ENCODE peak calls at places on chromosomes 2 and 18, in four cellular contexts. One of them, this sample, is unnamed.

GRCh38 chr2:166410828-166411472 is 35.2 kb upstream of the SCN9A start:
- DNase-seq in K562: peak; percentile 56
- DNase-seq in GM12878: no peak
- DNase-seq in HepG2: peak; percentile 31
- DNase-seq in this sample: no peak

GRCh38 chr2:8144131-8144631 is 537.7 kb upstream of the ID2 start:
- DNase-seq in K562: no peak
- DNase-seq in GM12878: no peak
- DNase-seq in HepG2: peak; percentile 34
- DNase-seq in this sample: no peak

GRCh38 chr2:225400060-225400511 is 576 bp downstream of the NYAP2 start:
- DNase-seq in K562: peak; percentile 24
- DNase-seq in GM12878: no peak
- DNase-seq in HepG2: peak; percentile 9
- DNase-seq in this sample: peak; percentile 11

GRCh38 chr2:111238336-111238735 is 117.6 kb downstream of the BCL2L11 start:
- DNase-seq in K562: no peak
- DNase-seq in GM12878: no peak
- DNase-seq in HepG2: no peak
- DNase-seq in this sample: no peak

GRCh38 chr2:24084386-24085375 is at the start of gene TP53I3:
- DNase-seq in K562: peak; percentile 94
- DNase-seq in GM12878: peak; percentile 46
- DNase-seq in HepG2: peak; percentile 87
- DNase-seq in this sample: peak; percentile 92

GRCh38 chr2:215601990-215602721 is 166.3 kb upstream of the FN1 start:
- DNase-seq in K562: no peak
- DNase-seq in GM12878: no peak
- DNase-seq in HepG2: no peak
- DNase-seq in this sample: no peak

GRCh38 chr2:75787532-75788132 is 76.9 kb upstream of the GCFC2 start:
- DNase-seq in K562: peak; percentile 43
- DNase-seq in GM12878: no peak
- DNase-seq in HepG2: peak; percentile 44
- DNase-seq in this sample: peak; percentile 43

GRCh38 chr2:182504903-182505302 is 78.1 kb upstream of the PDE1A start:
- DNase-seq in K562: no peak
- DNase-seq in GM12878: no peak
- DNase-seq in HepG2: no peak
- DNase-seq in this sample: no peak

GRCh38 chr2:190587106-190587505 is 52.6 kb upstream of the NEMP2 start:
- DNase-seq in K562: no peak
- DNase-seq in GM12878: no peak
- DNase-seq in HepG2: no peak
- DNase-seq in this sample: no peak

GRCh38 chr2:77652499-77652898 is 130.3 kb upstream of the LRRTM4 start:
- DNase-seq in K562: no peak
- DNase-seq in GM12878: no peak
- DNase-seq in HepG2: no peak
- DNase-seq in this sample: no peak

GRCh38 chr2:142892715-142893114 is 15.3 kb downstream of the KYNU start:
- DNase-seq in K562: no peak
- DNase-seq in GM12878: peak; percentile 79
- DNase-seq in HepG2: peak; percentile 47
- DNase-seq in this sample: no peak

GRCh38 chr2:132416080-132416911 is at the start of gene GPR39:
- DNase-seq in K562: peak; percentile 31
- DNase-seq in GM12878: no peak
- DNase-seq in HepG2: peak; percentile 92
- DNase-seq in this sample: peak; percentile 57

GRCh38 chr2:156935611-156936010 is 321.9 kb upstream of the GALNT5 start:
- DNase-seq in K562: no peak
- DNase-seq in GM12878: no peak
- DNase-seq in HepG2: no peak
- DNase-seq in this sample: peak; percentile 8

GRCh38 chr18:55477537-55478300 is 110.3 kb downstream of the TCF4 start:
- DNase-seq in K562: peak; percentile 37
- DNase-seq in GM12878: peak; percentile 4
- DNase-seq in HepG2: no peak
- DNase-seq in this sample: no peak

GRCh38 chr18:9429662-9429993 is 45.7 kb upstream of the RALBP1 start:
- DNase-seq in K562: no peak
- DNase-seq in GM12878: no peak
- DNase-seq in HepG2: no peak
- DNase-seq in this sample: no peak

GRCh38 chr2:144083211-144083610 is 436.7 kb downstream of the ZEB2 start:
- DNase-seq in K562: no peak
- DNase-seq in GM12878: no peak
- DNase-seq in HepG2: no peak
- DNase-seq in this sample: no peak

GRCh38 chr2:27123302-27124150 is at the start of gene ABHD1:
- DNase-seq in K562: peak; percentile 63
- DNase-seq in GM12878: no peak
- DNase-seq in HepG2: peak; percentile 59
- DNase-seq in this sample: peak; percentile 62

GRCh38 chr2:54570321-54570881 is 114.3 kb downstream of the SPTBN1 start:
- DNase-seq in K562: no peak
- DNase-seq in GM12878: no peak
- DNase-seq in HepG2: no peak
- DNase-seq in this sample: no peak

GRCh38 chr2:232979871-232980461 is 33.1 kb downstream of the NGEF start:
- DNase-seq in K562: peak; percentile 10
- DNase-seq in GM12878: no peak
- DNase-seq in HepG2: peak; percentile 27
- DNase-seq in this sample: no peak

GRCh38 chr2:3603536-3604206 is 8.8 kb downstream of the COLEC11 start:
- DNase-seq in K562: no peak
- DNase-seq in GM12878: no peak
- DNase-seq in HepG2: no peak
- DNase-seq in this sample: no peak

GRCh38 chr2:3604207-3604877 is 9.4 kb downstream of the COLEC11 start:
- DNase-seq in K562: no peak
- DNase-seq in GM12878: no peak
- DNase-seq in HepG2: no peak
- DNase-seq in this sample: no peak

GRCh38 chr2:3606028-3606369 is 11.1 kb downstream of the COLEC11 start:
- DNase-seq in K562: no peak
- DNase-seq in GM12878: no peak
- DNase-seq in HepG2: no peak
- DNase-seq in this sample: no peak

GRCh38 chr2:3606370-3607124 is 11.6 kb downstream of the COLEC11 start:
- DNase-seq in K562: no peak
- DNase-seq in GM12878: no peak
- DNase-seq in HepG2: no peak
- DNase-seq in this sample: no peak

DNA sequence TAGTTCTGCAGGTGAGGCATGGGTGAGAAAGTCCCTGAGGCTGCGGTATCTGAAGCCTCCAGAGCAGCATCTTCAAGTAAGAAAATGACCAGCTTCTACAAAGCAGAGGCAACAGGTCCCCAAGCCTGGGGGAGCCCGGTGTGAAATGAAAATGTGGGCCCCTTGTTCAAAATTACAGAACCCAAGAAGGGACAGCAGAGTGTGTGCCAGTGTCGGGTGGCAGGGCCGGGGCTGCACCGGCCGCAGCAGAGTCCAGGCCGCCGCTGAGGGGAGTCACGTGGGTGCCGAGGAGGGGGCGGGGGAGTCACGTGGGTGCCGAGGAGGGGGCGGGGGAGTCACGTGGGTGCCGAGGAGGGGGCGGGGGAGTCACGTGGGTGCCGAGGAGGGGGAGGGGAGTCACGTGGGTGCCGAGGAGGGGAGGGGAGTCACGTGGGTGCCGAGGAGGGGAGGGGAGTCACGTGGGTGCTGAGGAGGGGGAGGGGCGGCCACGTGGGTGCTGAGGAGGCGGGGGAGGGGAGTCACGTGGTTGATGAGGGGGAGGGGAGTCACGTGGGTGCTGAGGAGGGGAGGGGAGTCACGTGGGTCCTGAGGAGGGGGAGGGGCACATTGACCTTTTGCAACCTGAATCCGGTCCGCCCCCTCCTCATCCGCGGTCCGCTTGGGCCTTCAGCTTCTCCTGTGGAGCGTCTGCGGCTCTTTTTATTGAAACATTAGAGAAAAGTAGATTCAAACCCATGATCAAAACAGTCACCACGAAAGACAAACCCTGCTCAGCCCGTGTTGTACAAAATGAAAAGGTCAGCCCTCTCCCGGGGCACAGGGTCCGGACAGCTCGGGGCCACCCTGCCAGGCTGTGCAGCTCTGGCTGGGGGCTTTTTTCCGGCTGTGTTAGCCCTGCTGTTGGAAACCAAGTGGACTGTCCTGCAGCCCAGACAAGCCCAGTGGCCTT is 10.4 kb downstream of the COLEC11 start:
- DNase-seq in K562: peak; percentile 87
- DNase-seq in GM12878: no peak
- DNase-seq in HepG2: peak; percentile 83
- DNase-seq in this sample: peak; percentile 85
- TF ChIP-seq FOXK2 in K562: peak; percentile 8
- TF ChIP-seq FOXK2 in GM12878: no peak
- TF ChIP-seq FOXK2 in HepG2: no peak
- TF ChIP-seq FOXK2 in this sample: no peak

GRCh38 chr2:197628043-197628500 is 47.3 kb downstream of the RFTN2 start:
- DNase-seq in K562: no peak
- DNase-seq in GM12878: peak; percentile 79
- DNase-seq in HepG2: no peak
- DNase-seq in this sample: no peak
- TF ChIP-seq TARDBP in K562: no peak
- TF ChIP-seq TARDBP in GM12878: no peak
- TF ChIP-seq TARDBP in HepG2: no peak
- TF ChIP-seq TARDBP in this sample: no peak

GRCh38 chr2:145572238-145572637 is 1052.3 kb upstream of the ZEB2 start:
- DNase-seq in K562: no peak
- DNase-seq in GM12878: no peak
- DNase-seq in HepG2: no peak
- DNase-seq in this sample: no peak
- TF ChIP-seq FOXK2 in K562: no peak
- TF ChIP-seq FOXK2 in GM12878: no peak
- TF ChIP-seq FOXK2 in HepG2: no peak
- TF ChIP-seq FOXK2 in this sample: no peak

DNA sequence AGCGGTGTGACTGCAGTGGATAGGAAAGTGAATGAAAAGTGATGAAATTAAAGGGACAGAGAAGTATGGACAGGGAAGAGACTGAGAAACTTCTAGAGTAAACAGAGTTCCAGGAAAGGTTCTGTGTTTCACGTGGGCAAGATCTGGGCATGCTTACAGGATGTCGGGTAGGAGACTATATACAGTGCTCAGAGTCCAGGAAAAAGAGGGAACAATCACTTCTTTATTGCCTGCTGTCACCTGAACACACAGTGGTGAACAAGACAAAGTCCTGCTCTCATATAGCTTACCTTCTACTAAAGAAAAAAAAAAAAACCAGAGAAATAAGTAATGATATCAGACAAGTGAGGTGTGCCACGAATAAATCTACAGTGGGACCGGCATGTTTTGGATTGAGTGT is 2.4 kb downstream of the LRPPRC start:
- DNase-seq in K562: no peak
- DNase-seq in GM12878: no peak
- DNase-seq in HepG2: peak; percentile 38
- DNase-seq in this sample: no peak
- TF ChIP-seq TARDBP in K562: no peak
- TF ChIP-seq TARDBP in GM12878: no peak
- TF ChIP-seq TARDBP in HepG2: no peak
- TF ChIP-seq TARDBP in this sample: no peak

This sample was measured in HEK293T.